ENCODE peak calls at places on chromosomes 16 and 17, in four cellular contexts. T, E, H and D are unnamed samples. For H3K4me1, the result is how much of the 10 kb centered on the place peaks cover.

GRCh38 chr16:72125635-72126428 is 32.2 kb downstream of the DHX38 start:
- DNase-seq in E (no peak), T (no peak), H (no peak), D (no peak)

GRCh38 chr16:11535494-11535893 is 51.2 kb downstream of the LITAF start:
- DNase-seq in H (peak), T (no peak), E (no peak), D (no peak)

GRCh38 chr17:79779661-79780365 is 1.9 kb downstream of the CBX2 start:
- DNase-seq in T (no peak), E (no peak), H (no peak), D (no peak)

GRCh38 chr16:79183571-79183970 is 417.0 kb downstream of the MAF start:
- DNase-seq in H (no peak), E (no peak), T (no peak), D (no peak)

GRCh38 chr16:55502801-55503366 is 6.0 kb upstream of the LPCAT2 start:
- DNase-seq in E (peak), H (peak), T (peak), D (no peak)

GRCh38 chr16:51629602-51630001 is 478.5 kb upstream of the SALL1 start:
- DNase-seq in H (no peak), T (no peak), E (no peak), D (no peak)

GRCh38 chr16:21267298-21267697 is 10.8 kb downstream of the CRYM start:
- DNase-seq in H (no peak), T (no peak), E (no peak), D (no peak)

GRCh38 chr17:19740933-19741332 is 7.2 kb downstream of the ALDH3A1 start:
- DNase-seq in E (no peak), T (no peak), H (no peak), D (no peak)

GRCh38 chr16:57571098-57571497 is 28.7 kb downstream of the ADGRG5 start:
- DNase-seq in H (no peak), E (no peak), T (no peak), D (no peak)

GRCh38 chr16:17817260-17817659 is 346.5 kb upstream of the XYLT1 start:
- DNase-seq in T (no peak), H (no peak), E (no peak), D (no peak)

GRCh38 chr17:40071720-40072480 is 9.1 kb downstream of the THRA start:
- DNase-seq in H (peak), E (peak), T (no peak), D (no peak)

GRCh38 chr17:49995055-49995738 is at the start of gene DLX3:
- DNase-seq in E (peak), H (no peak), T (no peak), D (no peak)

GRCh38 chr16:78925071-78925714 is 675.3 kb downstream of the MAF start:
- DNase-seq in T (peak), H (peak), E (peak), D (peak)

GRCh38 chr16:68235882-68236803 is at the start of gene ESRP2:
- DNase-seq in T (peak), E (peak), H (peak), D (no peak)

GRCh38 chr17:6365187-6365943 is 69.6 kb downstream of the AIPL1 start:
- DNase-seq in E (no peak), H (no peak), T (no peak), D (no peak)

GRCh38 chr17:64202683-64203430 is 60.2 kb downstream of the TEX2 start:
- DNase-seq in E (peak), T (no peak), H (peak), D (no peak)

GRCh38 chr16:11547517-11547916 is 39.2 kb downstream of the LITAF start:
- DNase-seq in T (no peak), E (no peak), H (no peak), D (no peak)

GRCh38 chr17:78355045-78355641 is 4.7 kb downstream of the SOCS3 start:
- DNase-seq in T (no peak), E (no peak), H (peak), D (no peak)

GRCh38 chr17:34391241-34391640 is 28.2 kb upstream of the CCL1 start:
- DNase-seq in T (no peak), E (no peak), H (no peak), D (no peak)

GRCh38 chr16:592518-593306 is 2.8 kb downstream of the RAB40C start:
- DNase-seq in H (peak), T (no peak), E (no peak), D (no peak)

GRCh38 chr17:68178831-68179230 is 69.0 kb upstream of the AMZ2 start:
- DNase-seq in T (no peak), H (no peak), E (no peak), D (no peak)

GRCh38 chr17:1744551-1745512 is 2.2 kb downstream of the SERPINF2 start:
- DNase-seq in T (no peak), E (peak), H (no peak), D (no peak)

GRCh38 chr17:42667088-42667951 is 8.2 kb downstream of the TUBG2 start:
- DNase-seq in E (peak), H (peak), T (peak), D (no peak)

GRCh38 chr17:44912763-44913544 is 2.3 kb downstream of the GFAP start:
- DNase-seq in T (no peak), H (no peak), E (peak), D (no peak)

GRCh38 chr17:44909681-44910144 is 5.6 kb downstream of the GFAP start:
- DNase-seq in E (peak), H (no peak), T (no peak), D (no peak)

GRCh38 chr17:44908761-44909326 is 6.5 kb downstream of the GFAP start:
- DNase-seq in H (no peak), E (no peak), T (no peak), D (no peak)

GRCh38 chr17:44911133-44912001 is 3.9 kb downstream of the GFAP start:
- DNase-seq in T (peak), E (peak), H (peak), D (peak)

GRCh38 chr17:44910231-44911106 is 4.8 kb downstream of the GFAP start:
- DNase-seq in E (peak), H (no peak), T (no peak), D (no peak)
- TF ChIP-seq ELF1 in E (no peak), H (no peak), T (no peak), D (no peak)

GRCh38 chr17:57665128-57665527 is 80.0 kb downstream of the CCDC182 start:
- DNase-seq in T (no peak), H (no peak), E (peak), D (no peak)

GRCh38 chr17:57665696-57666095 is 79.4 kb downstream of the CCDC182 start:
- DNase-seq in T (no peak), E (no peak), H (no peak), D (no peak)

GRCh38 chr17:57662644-57663308 is 82.3 kb downstream of the CCDC182 start:
- DNase-seq in T (peak), H (peak), E (peak), D (peak)

GRCh38 chr17:57663326-57664070 is 81.6 kb downstream of the CCDC182 start:
- DNase-seq in E (peak), H (no peak), T (no peak), D (no peak)

DNA sequence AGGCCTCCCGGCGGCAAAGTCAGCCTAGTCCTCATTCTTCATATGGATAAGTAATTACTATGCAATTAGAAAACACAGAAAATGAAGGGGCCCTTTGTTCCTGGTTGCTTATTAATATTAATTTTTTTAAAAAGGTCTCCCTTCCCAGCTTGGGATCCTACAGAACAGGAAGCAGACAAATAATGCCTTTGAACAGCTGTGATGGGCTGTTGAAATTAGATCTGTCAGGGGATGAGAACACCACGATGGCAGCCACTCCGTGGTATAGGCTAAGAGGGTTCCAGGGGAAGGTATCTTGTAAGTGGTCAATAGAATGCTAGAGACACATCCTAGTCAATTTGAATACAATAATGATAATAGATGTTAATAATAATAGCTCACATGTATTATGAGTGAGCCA is 83.1 kb downstream of the CCDC182 start:
- DNase-seq in T (no peak), E (no peak), H (no peak), D (no peak)
- H3K4me1 ChIP-seq in T (under half), E (under half), H (under half), D (under half)

GRCh38 chr16:12964466-12964865 is 63.1 kb downstream of the SHISA9 start:
- DNase-seq in E (no peak), H (no peak), T (no peak), D (no peak)
- TF ChIP-seq ELF1 in E (no peak), H (no peak), T (no peak), D (no peak)

GRCh38 chr17:59699218-59699617 is 8.0 kb downstream of the PTRH2 start:
- DNase-seq in H (no peak), E (no peak), T (no peak), D (no peak)
- H3K4me1 ChIP-seq in H (half or more), E (under half), T (under half), D (under half)

DNA sequence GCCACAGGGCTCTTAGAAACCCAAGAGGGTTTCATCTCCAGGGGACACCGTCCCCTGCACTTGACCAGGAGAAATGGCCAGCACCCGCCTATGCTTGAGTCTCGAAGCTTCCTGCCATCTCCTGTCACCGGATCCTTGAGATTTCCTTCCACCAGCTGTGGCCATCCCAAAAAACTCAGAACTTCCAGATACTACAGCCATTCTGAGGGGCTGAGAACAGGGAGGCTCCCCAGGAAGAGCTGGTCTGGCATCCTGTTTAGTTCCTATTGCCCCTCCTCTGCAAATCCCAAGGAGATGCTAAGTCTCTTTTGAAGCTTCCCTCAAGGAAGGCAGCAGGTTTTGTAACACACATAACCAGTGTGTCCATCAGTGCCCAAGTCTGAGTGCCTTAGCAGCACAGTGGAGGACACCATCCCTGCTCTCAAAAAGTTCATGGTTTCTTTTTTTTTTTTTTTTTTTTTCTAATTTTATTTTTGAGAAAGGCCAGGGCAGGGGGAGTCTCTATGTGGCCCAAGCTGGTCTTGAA is 2.0 kb downstream of the UBALD2 start:
- DNase-seq in E (no peak), H (no peak), T (no peak), D (no peak)
- TF ChIP-seq ELF1 in E (no peak), H (no peak), T (no peak), D (no peak)

GRCh38 chr17:57406131-57406980 is 150.0 kb downstream of the MSI2 start:
- DNase-seq in T (no peak), H (peak), E (no peak), D (no peak)

GRCh38 chr17:57404073-57404472 is 147.8 kb downstream of the MSI2 start:
- DNase-seq in E (peak), H (peak), T (peak), D (no peak)

GRCh38 chr17:57403241-57403640 is 146.9 kb downstream of the MSI2 start:
- DNase-seq in H (no peak), E (no peak), T (no peak), D (no peak)

GRCh38 chr17:57405486-57406072 is 149.3 kb downstream of the MSI2 start:
- DNase-seq in E (no peak), H (no peak), T (no peak), D (no peak)

GRCh38 chr17:57404807-57405485 is 148.6 kb downstream of the MSI2 start:
- DNase-seq in E (no peak), T (no peak), H (no peak), D (no peak)
- H3K4me1 ChIP-seq in E (under half), T (under half), H (half or more), D (under half)

GRCh38 chr17:4474093-4474492 is 24.6 kb upstream of the SPNS2 start:
- DNase-seq in T (no peak), H (no peak), E (no peak), D (no peak)
- TF ChIP-seq ELF1 in T (no peak), H (no peak), E (no peak), D (no peak)

DNA sequence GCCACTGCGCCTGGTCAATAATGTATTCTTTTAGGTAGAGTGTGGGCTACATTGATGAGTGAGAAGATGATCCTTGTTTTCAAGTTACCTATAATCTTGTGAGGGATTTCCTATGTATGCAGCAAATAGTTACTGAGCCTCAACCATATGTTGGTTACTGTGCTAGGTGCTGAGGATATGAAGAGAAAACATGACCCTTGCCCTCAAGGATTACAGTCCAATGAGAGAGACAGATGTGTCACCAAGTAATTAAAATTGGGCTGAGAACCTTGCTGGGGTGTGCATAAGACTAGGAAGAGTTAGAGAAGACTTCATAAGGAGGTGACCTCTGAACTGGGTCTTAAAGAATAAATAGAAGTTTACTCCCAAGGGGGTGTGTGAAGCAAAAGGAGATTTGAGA is 7.4 kb downstream of the POLR2A start:
- DNase-seq in T (no peak), E (no peak), H (no peak), D (no peak)
- H3K4me1 ChIP-seq in T (under half), E (under half), H (half or more), D (under half)

DNA sequence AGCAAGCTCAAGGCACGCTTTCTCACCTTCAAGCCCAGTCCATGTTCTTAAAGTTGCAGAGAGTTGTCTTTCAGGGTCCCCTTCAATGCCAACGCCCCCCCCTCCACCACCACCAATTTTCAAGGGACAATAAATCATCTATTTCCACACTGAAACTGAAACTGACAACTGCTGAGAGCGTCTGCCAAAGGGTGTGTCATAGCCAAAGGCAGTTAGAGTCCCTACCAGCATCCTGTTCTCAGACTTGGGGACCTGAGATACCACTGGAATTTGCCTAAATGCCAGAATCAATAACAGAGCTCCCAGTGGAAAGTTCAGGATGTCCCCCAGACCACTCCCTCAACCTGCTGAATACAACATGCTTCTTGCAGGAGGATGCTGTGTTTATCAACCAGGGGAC is 133.2 kb upstream of the SOX9 start:
- DNase-seq in H (no peak), E (no peak), T (no peak), D (no peak)
- TF ChIP-seq ELF1 in H (no peak), E (no peak), T (no peak), D (no peak)

GRCh38 chr17:41537990-41538389 is 9.9 kb upstream of the KRT19 start:
- DNase-seq in E (no peak), H (no peak), T (no peak), D (no peak)
- H3K4me1 ChIP-seq in E (under half), H (half or more), T (half or more), D (under half)